ENCODE peak calls at places on chromosome 1, in six cellular contexts. One of them, this sample, is unnamed.

GRCh38 chr1:228064296-228064695 is 18.2 kb upstream of the ARF1 start:
- DNase-seq in A549: no peak
- DNase-seq in endothelial cell of umbilical vein: no peak
- DNase-seq in HCT116: no peak
- DNase-seq in GM12878: no peak
- DNase-seq in HepG2: no peak
- DNase-seq in this sample: no peak

GRCh38 chr1:183024352-183025337 is 1.4 kb downstream of the LAMC1 start:
- DNase-seq in A549: no peak
- DNase-seq in endothelial cell of umbilical vein: peak
- DNase-seq in HCT116: no peak
- DNase-seq in GM12878: no peak
- DNase-seq in HepG2: no peak
- DNase-seq in this sample: peak

GRCh38 chr1:43537423-43538142 is 6.9 kb downstream of the PTPRF start:
- DNase-seq in A549: no peak
- DNase-seq in endothelial cell of umbilical vein: no peak
- DNase-seq in HCT116: no peak
- DNase-seq in GM12878: no peak
- DNase-seq in HepG2: no peak
- DNase-seq in this sample: no peak

GRCh38 chr1:42936309-42937078 is 22.2 kb downstream of the SLC2A1 start:
- DNase-seq in A549: peak
- DNase-seq in endothelial cell of umbilical vein: no peak
- DNase-seq in HCT116: peak
- DNase-seq in GM12878: no peak
- DNase-seq in HepG2: no peak
- DNase-seq in this sample: peak

GRCh38 chr1:20405893-20406604 is 80.0 kb downstream of the CAMK2N1 start:
- DNase-seq in A549: no peak
- DNase-seq in endothelial cell of umbilical vein: peak
- DNase-seq in HCT116: no peak
- DNase-seq in GM12878: no peak
- DNase-seq in HepG2: no peak
- DNase-seq in this sample: no peak

GRCh38 chr1:206691604-206692003 is 6.9 kb downstream of the MAPKAPK2 start:
- DNase-seq in A549: no peak
- DNase-seq in endothelial cell of umbilical vein: no peak
- DNase-seq in HCT116: no peak
- DNase-seq in GM12878: no peak
- DNase-seq in HepG2: peak
- DNase-seq in this sample: no peak

GRCh38 chr1:171550055-171550454 is 64.7 kb downstream of the PRRC2C start:
- DNase-seq in A549: no peak
- DNase-seq in endothelial cell of umbilical vein: no peak
- DNase-seq in HCT116: no peak
- DNase-seq in GM12878: no peak
- DNase-seq in HepG2: no peak
- DNase-seq in this sample: no peak

GRCh38 chr1:207495816-207496792 is at the start of gene CR1:
- DNase-seq in A549: no peak
- DNase-seq in endothelial cell of umbilical vein: no peak
- DNase-seq in HCT116: no peak
- DNase-seq in GM12878: no peak
- DNase-seq in HepG2: no peak
- DNase-seq in this sample: peak

GRCh38 chr1:41495171-41495948 is 10.9 kb upstream of the EDN2 start:
- DNase-seq in A549: peak
- DNase-seq in endothelial cell of umbilical vein: peak
- DNase-seq in HCT116: no peak
- DNase-seq in GM12878: no peak
- DNase-seq in HepG2: peak
- DNase-seq in this sample: peak

GRCh38 chr1:53328490-53329182 is 766 bp upstream of the LRP8 start:
- DNase-seq in A549: no peak
- DNase-seq in endothelial cell of umbilical vein: no peak
- DNase-seq in HCT116: no peak
- DNase-seq in GM12878: no peak
- DNase-seq in HepG2: no peak
- DNase-seq in this sample: no peak

GRCh38 chr1:88773540-88774150 is 89.6 kb downstream of the PKN2 start:
- DNase-seq in A549: peak
- DNase-seq in endothelial cell of umbilical vein: no peak
- DNase-seq in HCT116: peak
- DNase-seq in GM12878: no peak
- DNase-seq in HepG2: peak
- DNase-seq in this sample: peak

GRCh38 chr1:13517193-13517812 is 3.5 kb upstream of the LRRC38 start:
- DNase-seq in A549: peak
- DNase-seq in endothelial cell of umbilical vein: no peak
- DNase-seq in HCT116: peak
- DNase-seq in GM12878: no peak
- DNase-seq in HepG2: peak
- DNase-seq in this sample: peak

GRCh38 chr1:21631944-21632887 is 36.9 kb downstream of the RAP1GAP start:
- DNase-seq in A549: peak
- DNase-seq in endothelial cell of umbilical vein: no peak
- DNase-seq in HCT116: no peak
- DNase-seq in GM12878: no peak
- DNase-seq in HepG2: peak
- DNase-seq in this sample: peak

GRCh38 chr1:41383094-41383852 is 22.0 kb downstream of the FOXO6 start:
- DNase-seq in A549: no peak
- DNase-seq in endothelial cell of umbilical vein: peak
- DNase-seq in HCT116: no peak
- DNase-seq in GM12878: no peak
- DNase-seq in HepG2: no peak
- DNase-seq in this sample: peak

GRCh38 chr1:187630653-187631380 is 802.1 kb downstream of the PLA2G4A start:
- DNase-seq in A549: no peak
- DNase-seq in endothelial cell of umbilical vein: no peak
- DNase-seq in HCT116: no peak
- DNase-seq in GM12878: no peak
- DNase-seq in HepG2: no peak
- DNase-seq in this sample: no peak

GRCh38 chr1:2604156-2604853 is 17.7 kb downstream of the PRXL2B start:
- DNase-seq in A549: no peak
- DNase-seq in endothelial cell of umbilical vein: no peak
- DNase-seq in HCT116: no peak
- DNase-seq in GM12878: no peak
- DNase-seq in HepG2: no peak
- DNase-seq in this sample: no peak

GRCh38 chr1:180912211-180912800 is 391 bp upstream of the KIAA1614 start:
- DNase-seq in A549: no peak
- DNase-seq in endothelial cell of umbilical vein: no peak
- DNase-seq in HCT116: no peak
- DNase-seq in GM12878: no peak
- DNase-seq in HepG2: no peak
- DNase-seq in this sample: no peak

GRCh38 chr1:11730429-11730861 is 5.5 kb upstream of the AGTRAP start:
- DNase-seq in A549: no peak
- DNase-seq in endothelial cell of umbilical vein: peak
- DNase-seq in HCT116: no peak
- DNase-seq in GM12878: no peak
- DNase-seq in HepG2: no peak
- DNase-seq in this sample: peak
- TF ChIP-seq MAX in A549: no peak
- TF ChIP-seq MAX in endothelial cell of umbilical vein: no peak
- TF ChIP-seq MAX in HCT116: no peak
- TF ChIP-seq MAX in GM12878: no peak
- TF ChIP-seq MAX in HepG2: no peak
- TF ChIP-seq MAX in this sample: no peak

GRCh38 chr1:103525607-103526507 is at the start of gene RNPC3:
- DNase-seq in A549: peak
- DNase-seq in endothelial cell of umbilical vein: peak
- DNase-seq in HCT116: peak
- DNase-seq in GM12878: peak
- DNase-seq in HepG2: peak
- DNase-seq in this sample: peak
- TF ChIP-seq POLR2A in A549: no peak
- TF ChIP-seq POLR2A in endothelial cell of umbilical vein: peak
- TF ChIP-seq POLR2A in HCT116: no peak
- TF ChIP-seq POLR2A in GM12878: peak
- TF ChIP-seq POLR2A in HepG2: peak
- TF ChIP-seq POLR2A in this sample: peak

DNA sequence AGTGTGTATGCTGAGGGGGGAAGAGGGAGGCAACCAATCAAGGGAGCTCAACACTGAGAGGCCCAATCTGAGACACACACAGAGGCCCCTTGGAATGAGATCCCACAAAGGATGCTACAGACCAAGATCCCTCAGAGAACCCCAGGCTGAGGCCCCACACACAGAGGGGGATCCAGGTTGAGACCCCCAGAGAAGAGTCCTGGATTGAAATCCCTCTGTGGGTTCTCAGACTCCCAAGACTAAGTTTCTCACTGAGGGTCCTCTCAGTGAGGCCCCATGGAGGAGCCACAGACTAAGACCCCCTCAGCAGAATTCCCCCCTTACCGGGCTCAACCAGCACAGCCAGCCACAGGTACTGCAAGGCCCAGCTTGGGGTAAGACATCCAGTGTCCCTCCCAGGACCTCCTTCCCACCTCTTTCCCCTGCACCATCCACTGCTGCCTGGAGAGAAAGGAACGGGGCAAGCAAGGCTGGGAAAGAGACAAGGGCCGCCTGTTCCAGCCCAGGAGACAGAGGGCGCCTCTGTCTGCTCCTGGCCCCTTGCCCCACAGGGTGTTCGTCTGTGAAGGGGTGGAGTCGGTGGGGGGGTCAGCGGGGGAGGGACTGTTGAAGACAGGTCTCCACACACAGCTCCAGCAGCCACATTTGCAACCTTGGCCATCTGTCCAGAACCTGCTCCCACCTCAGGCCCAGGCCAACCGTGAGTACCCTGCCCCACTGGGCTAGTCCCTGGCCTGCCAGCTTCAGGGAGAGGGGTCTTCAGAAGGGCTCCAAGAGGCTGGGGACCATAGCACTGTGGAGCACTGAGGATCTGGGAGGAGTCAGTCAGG is at the start of gene S100A1:
- DNase-seq in A549: peak
- DNase-seq in endothelial cell of umbilical vein: no peak
- DNase-seq in HCT116: no peak
- DNase-seq in GM12878: no peak
- DNase-seq in HepG2: peak
- DNase-seq in this sample: peak
- TF ChIP-seq CTCF in A549: no peak
- TF ChIP-seq CTCF in endothelial cell of umbilical vein: no peak
- TF ChIP-seq CTCF in HCT116: no peak
- TF ChIP-seq CTCF in GM12878: no peak
- TF ChIP-seq CTCF in HepG2: peak
- TF ChIP-seq CTCF in this sample: no peak

DNA sequence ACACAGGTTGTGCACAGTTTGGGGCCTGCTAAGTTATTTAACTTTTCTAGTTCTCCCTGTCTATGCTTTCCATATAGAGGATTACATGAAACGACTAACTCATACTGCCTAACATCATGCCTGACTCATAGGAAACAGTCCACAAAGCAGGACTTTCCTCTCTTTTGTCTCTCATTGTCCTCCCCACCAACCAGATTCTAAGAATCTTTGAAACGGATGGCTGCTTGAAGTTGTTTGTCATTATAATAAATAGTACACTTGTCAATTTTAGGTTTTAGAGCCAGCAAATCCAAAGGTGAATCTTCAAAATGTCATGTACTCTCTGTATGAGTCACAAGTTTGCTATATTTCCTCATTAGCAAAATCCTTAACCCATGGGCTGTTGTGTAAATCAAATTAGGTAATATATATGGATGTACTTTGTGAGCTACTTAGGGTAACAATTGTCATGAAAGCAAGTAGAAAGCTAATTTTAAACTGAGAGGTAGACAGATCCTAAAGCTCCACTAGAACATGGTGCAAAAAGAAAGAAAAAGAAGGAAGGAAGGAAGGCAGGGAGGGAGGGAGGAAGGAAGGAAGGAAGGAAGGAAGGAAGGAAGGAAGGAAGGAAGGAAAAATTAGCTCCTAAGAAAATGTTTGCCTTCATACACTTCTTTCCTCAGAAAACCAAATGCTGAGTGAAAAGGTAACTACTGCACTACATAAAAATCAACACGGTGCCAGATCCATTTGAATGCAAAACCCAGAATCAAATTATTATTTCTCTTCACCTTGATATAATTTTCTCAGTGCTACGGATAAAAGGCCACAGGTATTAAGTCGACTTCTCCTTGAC is 129.5 kb upstream of the PRMT6 start:
- DNase-seq in A549: no peak
- DNase-seq in endothelial cell of umbilical vein: no peak
- DNase-seq in HCT116: no peak
- DNase-seq in GM12878: no peak
- DNase-seq in HepG2: no peak
- DNase-seq in this sample: no peak
- TF ChIP-seq MAX in A549: no peak
- TF ChIP-seq MAX in endothelial cell of umbilical vein: no peak
- TF ChIP-seq MAX in HCT116: no peak
- TF ChIP-seq MAX in GM12878: no peak
- TF ChIP-seq MAX in HepG2: no peak
- TF ChIP-seq MAX in this sample: no peak

GRCh38 chr1:64006276-64007051 is 197.0 kb upstream of the UBE2U start:
- DNase-seq in A549: peak
- DNase-seq in endothelial cell of umbilical vein: peak
- DNase-seq in HCT116: peak
- DNase-seq in GM12878: no peak
- DNase-seq in HepG2: peak
- DNase-seq in this sample: peak

GRCh38 chr1:64004451-64004850 is 199.0 kb upstream of the UBE2U start:
- DNase-seq in A549: no peak
- DNase-seq in endothelial cell of umbilical vein: no peak
- DNase-seq in HCT116: no peak
- DNase-seq in GM12878: no peak
- DNase-seq in HepG2: no peak
- DNase-seq in this sample: no peak

GRCh38 chr1:64000021-64000420 is 203.4 kb upstream of the UBE2U start:
- DNase-seq in A549: peak
- DNase-seq in endothelial cell of umbilical vein: no peak
- DNase-seq in HCT116: no peak
- DNase-seq in GM12878: no peak
- DNase-seq in HepG2: no peak
- DNase-seq in this sample: no peak

DNA sequence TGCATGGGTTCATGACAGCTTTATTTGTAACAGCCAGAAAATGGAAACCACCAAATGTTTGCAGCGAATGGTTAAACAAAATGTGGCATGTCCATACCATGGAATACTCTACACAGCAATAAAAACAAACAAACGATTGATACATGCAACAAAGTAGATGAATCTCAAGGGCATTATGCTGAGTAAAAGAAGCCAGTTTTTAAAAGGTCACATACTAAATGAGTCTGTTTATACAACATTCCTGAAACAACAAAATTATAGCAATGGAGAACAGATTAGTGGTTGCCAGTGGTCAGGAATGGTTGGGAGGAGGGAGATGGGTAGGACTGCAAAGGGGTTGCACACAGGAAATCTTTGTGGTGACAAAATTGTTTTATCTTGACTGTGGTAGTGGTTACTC is 202.4 kb upstream of the UBE2U start:
- DNase-seq in A549: no peak
- DNase-seq in endothelial cell of umbilical vein: no peak
- DNase-seq in HCT116: no peak
- DNase-seq in GM12878: no peak
- DNase-seq in HepG2: no peak
- DNase-seq in this sample: no peak
- TF ChIP-seq POLR2A in A549: no peak
- TF ChIP-seq POLR2A in endothelial cell of umbilical vein: no peak
- TF ChIP-seq POLR2A in HCT116: no peak
- TF ChIP-seq POLR2A in GM12878: no peak
- TF ChIP-seq POLR2A in HepG2: no peak
- TF ChIP-seq POLR2A in this sample: no peak

GRCh38 chr1:24321712-24322635 is 2.8 kb downstream of the GRHL3 start:
- DNase-seq in A549: no peak
- DNase-seq in endothelial cell of umbilical vein: peak
- DNase-seq in HCT116: peak
- DNase-seq in GM12878: no peak
- DNase-seq in HepG2: no peak
- DNase-seq in this sample: peak
- TF ChIP-seq CTCF in A549: no peak
- TF ChIP-seq CTCF in endothelial cell of umbilical vein: no peak
- TF ChIP-seq CTCF in HCT116: no peak
- TF ChIP-seq CTCF in GM12878: no peak
- TF ChIP-seq CTCF in HepG2: no peak
- TF ChIP-seq CTCF in this sample: no peak

This sample was measured in NB4.